ENCODE peak calls at places on chromosomes 1 and 21, in seven cellular contexts. Z is endothelial cell, V is B cell, Q is progenitor cell of endocrine pancreas, F is upper lobe of right lung, K is adrenal gland, J is brain microvascular endothelial cell. O is an unnamed sample.

GRCh38 chr1:59379028-59379728 is 82.3 kb downstream of the FGGY start:
- DNase-seq in Z (no peak), V (no peak), Q (no peak), F (no peak), K (no peak), J (peak), O (no peak)

GRCh38 chr1:27555700-27556424 is 48.1 kb downstream of the AHDC1 start:
- DNase-seq in Z (no peak), V (peak), Q (no peak), F (no peak), K (peak), J (no peak), O (no peak)

GRCh38 chr1:43552813-43553212 is 22.1 kb downstream of the PTPRF start:
- DNase-seq in Z (no peak), V (no peak), Q (no peak), F (peak), K (no peak), J (no peak), O (no peak)

GRCh38 chr1:231557898-231558710 is 29.6 kb downstream of the TSNAX start:
- DNase-seq in Z (no peak), V (no peak), Q (no peak), F (no peak), K (no peak), J (no peak), O (no peak)

GRCh38 chr1:77906146-77906545 is 17.7 kb downstream of the NEXN start:
- DNase-seq in Z (no peak), V (no peak), Q (no peak), F (no peak), K (no peak), J (no peak), O (no peak)

GRCh38 chr1:6003568-6004411 is 11.6 kb upstream of the NPHP4 start:
- DNase-seq in Z (no peak), V (no peak), Q (no peak), F (no peak), K (no peak), J (no peak), O (no peak)

GRCh38 chr1:200896571-200897187 is 2.0 kb downstream of the INAVA start:
- DNase-seq in Z (no peak), V (no peak), Q (peak), F (peak), K (no peak), J (no peak), O (peak)

GRCh38 chr1:70222716-70223235 is 1.6 kb downstream of the SRSF11 start:
- DNase-seq in Z (no peak), V (no peak), Q (no peak), F (no peak), K (no peak), J (no peak), O (no peak)

GRCh38 chr1:191734321-191734720 is 423.9 kb upstream of the RGS18 start:
- DNase-seq in Z (no peak), V (no peak), Q (no peak), F (no peak), K (no peak), J (no peak), O (no peak)

GRCh38 chr1:1080951-1081310 is 6.8 kb upstream of the RNF223 start:
- DNase-seq in Z (no peak), V (no peak), Q (no peak), F (peak), K (peak), J (no peak), O (no peak)

GRCh38 chr1:160836561-160836960 is 26.1 kb downstream of the CD244 start:
- DNase-seq in Z (no peak), V (no peak), Q (no peak), F (no peak), K (no peak), J (no peak), O (no peak)

GRCh38 chr1:160836981-160837557 is 25.6 kb downstream of the CD244 start:
- DNase-seq in Z (no peak), V (no peak), Q (no peak), F (no peak), K (no peak), J (no peak), O (no peak)

GRCh38 chr1:160838876-160839275 is 23.8 kb downstream of the CD244 start:
- DNase-seq in Z (no peak), V (no peak), Q (no peak), F (no peak), K (no peak), J (no peak), O (no peak)

GRCh38 chr1:160834945-160835565 is 27.6 kb downstream of the CD244 start:
- DNase-seq in Z (peak), V (no peak), Q (no peak), F (no peak), K (peak), J (peak), O (peak)

GRCh38 chr1:160837558-160838205 is 25.0 kb downstream of the CD244 start:
- DNase-seq in Z (no peak), V (peak), Q (no peak), F (no peak), K (no peak), J (peak), O (peak)
- TF ChIP-seq CTCF in Z (no peak), V (peak), Q (no peak), F (peak), K (no peak), J (peak), O (no peak)

DNA sequence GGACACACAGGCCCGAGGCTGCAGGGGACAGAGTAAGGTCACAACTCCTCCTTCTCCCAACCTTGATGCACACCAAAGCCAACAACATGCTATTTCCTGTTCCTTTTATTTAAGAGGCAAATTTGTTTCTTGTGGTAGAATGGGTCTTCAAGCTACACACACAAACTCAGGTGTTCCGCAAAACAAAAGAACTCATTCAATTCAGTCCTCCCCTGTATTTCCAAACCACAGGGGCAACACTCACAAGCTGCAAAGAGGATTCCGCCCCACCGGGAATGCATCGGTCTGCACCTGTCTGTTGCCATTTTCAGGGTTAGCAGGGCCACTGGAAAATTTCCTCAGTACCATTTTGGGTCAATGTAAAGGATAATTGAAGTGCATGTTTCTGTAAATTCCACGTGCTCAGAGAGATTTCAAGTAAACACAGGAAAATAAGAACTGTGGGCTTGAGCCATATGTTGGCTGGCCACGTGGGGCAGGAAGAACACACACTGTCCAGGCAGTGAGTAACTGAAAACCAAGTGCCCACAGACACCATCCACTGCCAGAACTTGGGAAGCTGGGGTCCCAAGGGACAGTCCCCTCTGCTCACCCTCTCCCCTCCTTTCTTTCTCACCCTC is 145.2 kb upstream of the ERG start:
- DNase-seq in Z (no peak), V (no peak), Q (no peak), F (no peak), K (no peak), J (no peak), O (no peak)
- TF ChIP-seq CTCF in Z (no peak), V (no peak), Q (no peak), F (no peak), K (no peak), J (no peak), O (no peak)

DNA sequence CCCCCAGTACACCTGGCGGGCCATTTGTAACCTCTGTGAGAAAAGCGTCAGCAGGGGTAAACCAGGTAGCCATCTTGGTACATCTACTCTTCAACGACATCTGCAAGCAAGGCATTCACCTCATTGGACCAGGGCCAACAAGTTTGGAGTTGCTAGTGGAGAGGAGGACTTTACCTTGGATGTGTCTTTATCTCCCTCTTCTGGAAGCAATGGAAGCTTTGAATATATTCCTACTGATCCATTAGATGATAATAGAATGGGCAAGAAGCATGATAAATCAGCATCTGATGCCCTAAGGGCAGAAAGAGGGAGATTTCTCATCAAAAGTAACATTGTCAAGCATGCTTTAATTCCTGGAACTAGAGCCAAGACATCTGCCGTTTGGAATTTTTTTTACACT is 2.5 kb downstream of the ZBED6 start:
- DNase-seq in Z (no peak), V (no peak), Q (no peak), F (no peak), K (peak), J (no peak), O (no peak)
- TF ChIP-seq CTCF in Z (no peak), V (no peak), Q (no peak), F (no peak), K (no peak), J (no peak), O (no peak)

GRCh38 chr1:194940336-194940735 is 1667.9 kb downstream of the KCNT2 start:
- DNase-seq in Z (no peak), V (no peak), Q (no peak), F (no peak), K (no peak), J (no peak), O (no peak)

GRCh38 chr1:194931166-194931565 is 1677.1 kb downstream of the KCNT2 start:
- DNase-seq in Z (no peak), V (no peak), Q (no peak), F (no peak), K (no peak), J (no peak), O (no peak)

GRCh38 chr1:194930132-194930531 is 1678.1 kb downstream of the KCNT2 start:
- DNase-seq in Z (no peak), V (no peak), Q (no peak), F (no peak), K (no peak), J (no peak), O (no peak)

GRCh38 chr1:194935864-194936263 is 1672.4 kb downstream of the KCNT2 start:
- DNase-seq in Z (no peak), V (no peak), Q (no peak), F (no peak), K (no peak), J (no peak), O (no peak)
- TF ChIP-seq CTCF in Z (no peak), V (no peak), Q (no peak), F (no peak), K (no peak), J (no peak), O (no peak)

GRCh38 chr1:2445823-2446215 is 30.3 kb upstream of the PLCH2 start:
- DNase-seq in Z (no peak), V (no peak), Q (no peak), F (no peak), K (no peak), J (no peak), O (no peak)
- TF ChIP-seq CTCF in Z (no peak), V (no peak), Q (no peak), F (no peak), K (no peak), J (no peak), O (no peak)

GRCh38 chr21:37269481-37269880 is 2.3 kb upstream of the VPS26C start:
- DNase-seq in Z (no peak), V (no peak), Q (no peak), F (no peak), K (no peak), J (no peak), O (no peak)

GRCh38 chr21:37266515-37267221 is 466 bp downstream of the VPS26C start:
- DNase-seq in Z (peak), V (no peak), Q (peak), F (peak), K (no peak), J (peak), O (peak)

GRCh38 chr21:37268186-37268503 is 1.0 kb upstream of the VPS26C start:
- DNase-seq in Z (no peak), V (no peak), Q (no peak), F (no peak), K (no peak), J (no peak), O (no peak)

GRCh38 chr21:37264808-37265207 is 2.3 kb downstream of the VPS26C start:
- DNase-seq in Z (no peak), V (no peak), Q (no peak), F (no peak), K (no peak), J (no peak), O (no peak)

GRCh38 chr21:37267269-37268185 is at the start of gene VPS26C:
- DNase-seq in Z (peak), V (peak), Q (peak), F (peak), K (peak), J (peak), O (peak)
- TF ChIP-seq CTCF in Z (no peak), V (no peak), Q (no peak), F (no peak), K (no peak), J (no peak), O (no peak)